ENCODE peak calls at places on chromosomes 7 and 10, in nine cellular contexts. L is BJ; H is GM19239; A is substantia nigra; T is anterior cingulate cortex; K is amniotic stem cell; G is activated T-cell treated with anti-CD3 and anti-CD28 coated beads, Interleukin-2, amount 50 U/mL, for 24 hours; Q is GM12892; J is GM04503. P is an unnamed sample.

GRCh38 chr7:19113001-19113349 is 4.5 kb downstream of the TWIST1 start:
- DNase-seq in J (no peak), A (no peak), G (no peak), Q (no peak), T (no peak), L (no peak), H (no peak), K (no peak), P (no peak)

GRCh38 chr10:98748298-98748697 is 301.6 kb upstream of the HPS1 start:
- DNase-seq in J (no peak), A (no peak), T (no peak), K (peak; percentile 11), H (no peak), L (no peak), G (no peak), Q (no peak), P (no peak)

GRCh38 chr10:104300736-104301292 is 31.8 kb downstream of the GSTO2 start:
- DNase-seq in Q (no peak), G (peak; percentile 47), A (peak; percentile 48), T (peak; percentile 45), J (peak; percentile 95), L (peak; percentile 94), K (peak; percentile 96), H (no peak), P (no peak)

GRCh38 chr7:139748936-139749335 is 28.9 kb downstream of the HIPK2 start:
- DNase-seq in A (no peak), H (no peak), L (no peak), T (no peak), G (no peak), K (no peak), Q (no peak), J (no peak), P (no peak)

GRCh38 chr7:66281678-66282593 is 76.8 kb downstream of the TPST1 start:
- DNase-seq in G (no peak), T (peak; percentile 27), L (peak; percentile 95), A (peak; percentile 19), Q (no peak), J (peak; percentile 99), H (no peak), K (peak; percentile 88), P (no peak)

GRCh38 chr10:59844436-59844835 is 61.9 kb downstream of the CCDC6 start:
- DNase-seq in K (no peak), A (no peak), G (no peak), L (no peak), J (no peak), Q (no peak), T (no peak), H (no peak), P (no peak)

GRCh38 chr7:106110885-106111670 is 1.0 kb downstream of the SYPL1 start:
- DNase-seq in J (no peak), Q (no peak), K (no peak), L (no peak), G (no peak), A (no peak), H (no peak), T (no peak), P (no peak)

GRCh38 chr7:99490878-99491277 is 9.2 kb downstream of the ZNF394 start:
- DNase-seq in L (no peak), Q (no peak), J (no peak), A (no peak), H (no peak), K (no peak), G (no peak), T (no peak), P (no peak)

GRCh38 chr10:35848412-35848811 is 206.3 kb upstream of the FZD8 start:
- DNase-seq in J (no peak), L (no peak), Q (no peak), G (no peak), H (no peak), A (no peak), K (no peak), T (no peak), P (no peak)

GRCh38 chr10:29163746-29164145 is 125.1 kb upstream of the LYZL1 start:
- DNase-seq in J (peak; percentile 29), A (no peak), Q (no peak), T (no peak), G (no peak), H (no peak), K (peak; percentile 84), L (no peak), P (no peak)

GRCh38 chr10:30417301-30417700 is 16.7 kb upstream of the MAP3K8 start:
- DNase-seq in H (no peak), J (no peak), T (no peak), K (no peak), A (no peak), G (no peak), L (no peak), Q (no peak), P (no peak)

GRCh38 chr10:49115015-49115795 is at the start of gene VSTM4:
- DNase-seq in G (no peak), J (no peak), T (no peak), K (no peak), H (peak; percentile 37), A (peak; percentile 63), L (no peak), Q (no peak), P (no peak)

GRCh38 chr7:24981544-24981951 is 1.6 kb upstream of the OSBPL3 start:
- DNase-seq in Q (no peak), A (no peak), L (no peak), K (no peak), H (peak; percentile 21), J (no peak), T (peak; percentile 68), G (peak; percentile 77), P (peak; percentile 51)

GRCh38 chr10:99870051-99870730 is 87.8 kb downstream of the ABCC2 start:
- DNase-seq in H (no peak), Q (no peak), J (no peak), T (no peak), L (no peak), G (peak; percentile 65), K (no peak), A (no peak), P (no peak)

GRCh38 chr10:79024716-79025112 is 44.1 kb upstream of the ZMIZ1 start:
- DNase-seq in Q (no peak), J (no peak), K (no peak), H (no peak), L (no peak), G (no peak), A (no peak), T (no peak), P (no peak)

GRCh38 chr10:70558871-70559810 is 43.4 kb downstream of the PRF1 start:
- DNase-seq in L (no peak), A (peak; percentile 6), Q (peak; percentile 56), T (peak; percentile 21), K (no peak), J (no peak), H (peak; percentile 89), G (peak; percentile 79), P (no peak)

P was measured in C1 segment of cervical spinal cord.